ENCODE peak calls at places on chromosomes 5 and 9, in ten cellular contexts. One of them, this sample, is unnamed.

GRCh38 chr5:155728146-155728856 is 598.7 kb upstream of the SGCD start:
- DNase-seq in CD4-positive, alpha-beta memory T cell: no peak
- DNase-seq in lower lobe of right lung: peak; percentile 54
- DNase-seq in CD8-positive, alpha-beta memory T cell: peak; percentile 62
- DNase-seq in K562: no peak
- DNase-seq in dorsolateral prefrontal cortex: peak; percentile 69
- DNase-seq in OCI-LY7: no peak
- DNase-seq in skeletal muscle cell: peak; percentile 4
- DNase-seq in WERI-Rb-1: peak; percentile 86
- DNase-seq in fibroblast of villous mesenchyme: peak; percentile 2
- DNase-seq in this sample: peak; percentile 26

GRCh38 chr5:95543017-95543705 is 11.6 kb downstream of the SKIC3 start:
- DNase-seq in CD8-positive, alpha-beta memory T cell: no peak
- DNase-seq in OCI-LY7: no peak
- DNase-seq in fibroblast of villous mesenchyme: peak; percentile 14
- DNase-seq in dorsolateral prefrontal cortex: no peak
- DNase-seq in skeletal muscle cell: no peak
- DNase-seq in K562: peak; percentile 35
- DNase-seq in WERI-Rb-1: no peak
- DNase-seq in CD4-positive, alpha-beta memory T cell: no peak
- DNase-seq in lower lobe of right lung: no peak
- DNase-seq in this sample: no peak

GRCh38 chr9:26744362-26744965 is 148.1 kb downstream of the CAAP1 start:
- DNase-seq in CD8-positive, alpha-beta memory T cell: no peak
- DNase-seq in WERI-Rb-1: no peak
- DNase-seq in lower lobe of right lung: no peak
- DNase-seq in OCI-LY7: peak; percentile 45
- DNase-seq in dorsolateral prefrontal cortex: no peak
- DNase-seq in skeletal muscle cell: no peak
- DNase-seq in K562: peak; percentile 7
- DNase-seq in CD4-positive, alpha-beta memory T cell: peak; percentile 5
- DNase-seq in fibroblast of villous mesenchyme: peak; percentile 51
- DNase-seq in this sample: peak; percentile 61

GRCh38 chr9:100587375-100587774 is 9.5 kb downstream of the CAVIN4 start:
- DNase-seq in CD4-positive, alpha-beta memory T cell: no peak
- DNase-seq in OCI-LY7: no peak
- DNase-seq in CD8-positive, alpha-beta memory T cell: no peak
- DNase-seq in skeletal muscle cell: no peak
- DNase-seq in WERI-Rb-1: no peak
- DNase-seq in fibroblast of villous mesenchyme: no peak
- DNase-seq in dorsolateral prefrontal cortex: no peak
- DNase-seq in K562: no peak
- DNase-seq in lower lobe of right lung: no peak
- DNase-seq in this sample: peak; percentile 57

GRCh38 chr9:19555214-19555613 is 146.4 kb downstream of the ACER2 start:
- DNase-seq in skeletal muscle cell: no peak
- DNase-seq in dorsolateral prefrontal cortex: no peak
- DNase-seq in lower lobe of right lung: no peak
- DNase-seq in WERI-Rb-1: no peak
- DNase-seq in CD4-positive, alpha-beta memory T cell: no peak
- DNase-seq in CD8-positive, alpha-beta memory T cell: no peak
- DNase-seq in fibroblast of villous mesenchyme: no peak
- DNase-seq in K562: no peak
- DNase-seq in OCI-LY7: no peak
- DNase-seq in this sample: no peak

GRCh38 chr9:137948642-137949041 is 71.1 kb downstream of the CACNA1B start:
- DNase-seq in dorsolateral prefrontal cortex: no peak
- DNase-seq in lower lobe of right lung: no peak
- DNase-seq in fibroblast of villous mesenchyme: no peak
- DNase-seq in CD8-positive, alpha-beta memory T cell: no peak
- DNase-seq in CD4-positive, alpha-beta memory T cell: no peak
- DNase-seq in WERI-Rb-1: no peak
- DNase-seq in OCI-LY7: no peak
- DNase-seq in skeletal muscle cell: no peak
- DNase-seq in K562: no peak
- DNase-seq in this sample: no peak

GRCh38 chr5:76960004-76960625 is 7.3 kb downstream of the CRHBP start:
- DNase-seq in CD8-positive, alpha-beta memory T cell: no peak
- DNase-seq in dorsolateral prefrontal cortex: no peak
- DNase-seq in lower lobe of right lung: no peak
- DNase-seq in K562: no peak
- DNase-seq in OCI-LY7: no peak
- DNase-seq in CD4-positive, alpha-beta memory T cell: no peak
- DNase-seq in WERI-Rb-1: no peak
- DNase-seq in fibroblast of villous mesenchyme: no peak
- DNase-seq in skeletal muscle cell: peak; percentile 19
- DNase-seq in this sample: no peak

GRCh38 chr5:111394580-111394979 is 117.8 kb downstream of the STARD4 start:
- DNase-seq in skeletal muscle cell: peak; percentile 53
- DNase-seq in OCI-LY7: no peak
- DNase-seq in CD4-positive, alpha-beta memory T cell: no peak
- DNase-seq in lower lobe of right lung: no peak
- DNase-seq in fibroblast of villous mesenchyme: peak; percentile 60
- DNase-seq in CD8-positive, alpha-beta memory T cell: no peak
- DNase-seq in WERI-Rb-1: no peak
- DNase-seq in dorsolateral prefrontal cortex: no peak
- DNase-seq in K562: no peak
- DNase-seq in this sample: peak; percentile 75

GRCh38 chr5:158414333-158414762 is 555.4 kb upstream of the CLINT1 start:
- DNase-seq in WERI-Rb-1: no peak
- DNase-seq in lower lobe of right lung: no peak
- DNase-seq in OCI-LY7: no peak
- DNase-seq in dorsolateral prefrontal cortex: no peak
- DNase-seq in fibroblast of villous mesenchyme: no peak
- DNase-seq in K562: no peak
- DNase-seq in CD4-positive, alpha-beta memory T cell: no peak
- DNase-seq in CD8-positive, alpha-beta memory T cell: no peak
- DNase-seq in skeletal muscle cell: no peak
- DNase-seq in this sample: peak; percentile 3

GRCh38 chr5:34735436-34736426 is 79.6 kb downstream of the RAI14 start:
- DNase-seq in WERI-Rb-1: no peak
- DNase-seq in lower lobe of right lung: no peak
- DNase-seq in CD8-positive, alpha-beta memory T cell: no peak
- DNase-seq in K562: no peak
- DNase-seq in CD4-positive, alpha-beta memory T cell: no peak
- DNase-seq in OCI-LY7: no peak
- DNase-seq in skeletal muscle cell: peak; percentile 61
- DNase-seq in fibroblast of villous mesenchyme: peak; percentile 90
- DNase-seq in dorsolateral prefrontal cortex: no peak
- DNase-seq in this sample: peak; percentile 90

GRCh38 chr5:169050146-169050571 is 250.8 kb downstream of the SLIT3 start:
- DNase-seq in WERI-Rb-1: no peak
- DNase-seq in CD4-positive, alpha-beta memory T cell: no peak
- DNase-seq in fibroblast of villous mesenchyme: no peak
- DNase-seq in dorsolateral prefrontal cortex: no peak
- DNase-seq in lower lobe of right lung: no peak
- DNase-seq in CD8-positive, alpha-beta memory T cell: no peak
- DNase-seq in K562: no peak
- DNase-seq in skeletal muscle cell: no peak
- DNase-seq in OCI-LY7: no peak
- DNase-seq in this sample: peak; percentile 38

GRCh38 chr9:86487222-86487841 is 133.1 kb upstream of the TUT7 start:
- DNase-seq in dorsolateral prefrontal cortex: no peak
- DNase-seq in WERI-Rb-1: no peak
- DNase-seq in CD8-positive, alpha-beta memory T cell: no peak
- DNase-seq in skeletal muscle cell: peak; percentile 23
- DNase-seq in OCI-LY7: peak; percentile 43
- DNase-seq in K562: peak; percentile 27
- DNase-seq in CD4-positive, alpha-beta memory T cell: no peak
- DNase-seq in lower lobe of right lung: no peak
- DNase-seq in fibroblast of villous mesenchyme: peak; percentile 72
- DNase-seq in this sample: peak; percentile 87

GRCh38 chr9:91361294-91362201 is at the start of gene AUH:
- DNase-seq in lower lobe of right lung: peak; percentile 91
- DNase-seq in skeletal muscle cell: no peak
- DNase-seq in K562: peak; percentile 91
- DNase-seq in dorsolateral prefrontal cortex: peak; percentile 96
- DNase-seq in fibroblast of villous mesenchyme: peak; percentile 71
- DNase-seq in OCI-LY7: peak; percentile 89
- DNase-seq in CD8-positive, alpha-beta memory T cell: peak; percentile 89
- DNase-seq in CD4-positive, alpha-beta memory T cell: peak; percentile 87
- DNase-seq in WERI-Rb-1: peak; percentile 82
- DNase-seq in this sample: peak; percentile 83

GRCh38 chr9:91359734-91360470 is 1.8 kb downstream of the AUH start:
- DNase-seq in WERI-Rb-1: no peak
- DNase-seq in OCI-LY7: no peak
- DNase-seq in CD8-positive, alpha-beta memory T cell: no peak
- DNase-seq in fibroblast of villous mesenchyme: no peak
- DNase-seq in lower lobe of right lung: no peak
- DNase-seq in dorsolateral prefrontal cortex: no peak
- DNase-seq in skeletal muscle cell: no peak
- DNase-seq in K562: peak; percentile 19
- DNase-seq in CD4-positive, alpha-beta memory T cell: no peak
- DNase-seq in this sample: no peak

GRCh38 chr9:91360551-91361293 is 996 bp downstream of the AUH start:
- DNase-seq in skeletal muscle cell: no peak
- DNase-seq in dorsolateral prefrontal cortex: no peak
- DNase-seq in OCI-LY7: peak; percentile 27
- DNase-seq in CD4-positive, alpha-beta memory T cell: no peak
- DNase-seq in CD8-positive, alpha-beta memory T cell: no peak
- DNase-seq in K562: peak; percentile 6
- DNase-seq in WERI-Rb-1: no peak
- DNase-seq in fibroblast of villous mesenchyme: no peak
- DNase-seq in lower lobe of right lung: no peak
- DNase-seq in this sample: no peak

GRCh38 chr9:91362212-91362611 is 494 bp upstream of the AUH start:
- DNase-seq in K562: no peak
- DNase-seq in WERI-Rb-1: no peak
- DNase-seq in CD8-positive, alpha-beta memory T cell: no peak
- DNase-seq in CD4-positive, alpha-beta memory T cell: no peak
- DNase-seq in skeletal muscle cell: no peak
- DNase-seq in lower lobe of right lung: no peak
- DNase-seq in OCI-LY7: no peak
- DNase-seq in fibroblast of villous mesenchyme: no peak
- DNase-seq in dorsolateral prefrontal cortex: no peak
- DNase-seq in this sample: no peak

GRCh38 chr9:91359083-91359482 is 2.6 kb downstream of the AUH start:
- DNase-seq in CD4-positive, alpha-beta memory T cell: no peak
- DNase-seq in fibroblast of villous mesenchyme: no peak
- DNase-seq in dorsolateral prefrontal cortex: no peak
- DNase-seq in OCI-LY7: no peak
- DNase-seq in skeletal muscle cell: no peak
- DNase-seq in K562: no peak
- DNase-seq in WERI-Rb-1: no peak
- DNase-seq in CD8-positive, alpha-beta memory T cell: no peak
- DNase-seq in lower lobe of right lung: no peak
- DNase-seq in this sample: no peak
- H3K4me3 ChIP-seq in CD4-positive, alpha-beta memory T cell: no peak overlapping the region
- H3K4me3 ChIP-seq in fibroblast of villous mesenchyme: no peak overlapping the region
- H3K4me3 ChIP-seq in dorsolateral prefrontal cortex: no peak overlapping the region
- H3K4me3 ChIP-seq in OCI-LY7: no peak overlapping the region
- H3K4me3 ChIP-seq in skeletal muscle cell: no peak overlapping the region
- H3K4me3 ChIP-seq in K562: no peak overlapping the region
- H3K4me3 ChIP-seq in WERI-Rb-1: no peak overlapping the region
- H3K4me3 ChIP-seq in CD8-positive, alpha-beta memory T cell: no peak overlapping the region
- H3K4me3 ChIP-seq in lower lobe of right lung: no peak overlapping the region
- H3K4me3 ChIP-seq in this sample: no peak overlapping the region

DNA sequence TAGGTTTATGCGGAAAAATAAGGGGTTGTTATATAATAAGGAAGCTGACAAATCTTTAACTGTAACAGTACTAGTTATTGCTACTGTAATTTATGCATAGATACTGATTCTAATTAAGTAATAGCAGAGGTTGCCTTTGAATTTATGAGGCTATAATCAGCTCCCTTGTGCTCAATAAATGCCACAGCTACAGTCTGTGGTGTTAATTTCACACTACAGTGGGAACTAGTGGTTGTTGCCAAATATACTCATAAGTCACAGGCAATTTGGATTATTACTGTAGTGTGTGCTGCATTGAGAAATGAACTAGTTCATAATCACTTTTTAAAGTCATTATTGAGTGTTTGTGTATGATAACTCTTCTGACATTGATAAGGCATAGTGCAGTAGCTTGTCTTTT is 291.2 kb upstream of the PCSK5 start:
- DNase-seq in lower lobe of right lung: no peak
- DNase-seq in CD4-positive, alpha-beta memory T cell: no peak
- DNase-seq in WERI-Rb-1: no peak
- DNase-seq in CD8-positive, alpha-beta memory T cell: no peak
- DNase-seq in dorsolateral prefrontal cortex: no peak
- DNase-seq in skeletal muscle cell: no peak
- DNase-seq in fibroblast of villous mesenchyme: no peak
- DNase-seq in K562: no peak
- DNase-seq in OCI-LY7: no peak
- DNase-seq in this sample: no peak
- H3K4me3 ChIP-seq in lower lobe of right lung: no peak overlapping the region
- H3K4me3 ChIP-seq in CD4-positive, alpha-beta memory T cell: no peak overlapping the region
- H3K4me3 ChIP-seq in WERI-Rb-1: no peak overlapping the region
- H3K4me3 ChIP-seq in CD8-positive, alpha-beta memory T cell: no peak overlapping the region
- H3K4me3 ChIP-seq in dorsolateral prefrontal cortex: no peak overlapping the region
- H3K4me3 ChIP-seq in skeletal muscle cell: no peak overlapping the region
- H3K4me3 ChIP-seq in fibroblast of villous mesenchyme: no peak overlapping the region
- H3K4me3 ChIP-seq in K562: no peak overlapping the region
- H3K4me3 ChIP-seq in OCI-LY7: no peak overlapping the region
- H3K4me3 ChIP-seq in this sample: no peak overlapping the region

GRCh38 chr9:127741831-127742434 is 6.8 kb upstream of the TOR2A start:
- DNase-seq in CD8-positive, alpha-beta memory T cell: no peak
- DNase-seq in CD4-positive, alpha-beta memory T cell: no peak
- DNase-seq in skeletal muscle cell: no peak
- DNase-seq in OCI-LY7: no peak
- DNase-seq in lower lobe of right lung: peak; percentile 90
- DNase-seq in fibroblast of villous mesenchyme: no peak
- DNase-seq in K562: peak; percentile 92
- DNase-seq in WERI-Rb-1: peak; percentile 55
- DNase-seq in dorsolateral prefrontal cortex: peak; percentile 84
- DNase-seq in this sample: no peak
- H3K4me3 ChIP-seq in CD8-positive, alpha-beta memory T cell: no peak overlapping the region
- H3K4me3 ChIP-seq in CD4-positive, alpha-beta memory T cell: no peak overlapping the region
- H3K4me3 ChIP-seq in skeletal muscle cell: peak overlapping the region; percentile 30
- H3K4me3 ChIP-seq in OCI-LY7: no peak overlapping the region
- H3K4me3 ChIP-seq in lower lobe of right lung: peak overlapping the region; percentile 39
- H3K4me3 ChIP-seq in fibroblast of villous mesenchyme: no peak overlapping the region
- H3K4me3 ChIP-seq in K562: peak overlapping the region; percentile 37
- H3K4me3 ChIP-seq in WERI-Rb-1: no peak overlapping the region
- H3K4me3 ChIP-seq in dorsolateral prefrontal cortex: peak overlapping the region; percentile 9
- H3K4me3 ChIP-seq in this sample: no peak overlapping the region

DNA sequence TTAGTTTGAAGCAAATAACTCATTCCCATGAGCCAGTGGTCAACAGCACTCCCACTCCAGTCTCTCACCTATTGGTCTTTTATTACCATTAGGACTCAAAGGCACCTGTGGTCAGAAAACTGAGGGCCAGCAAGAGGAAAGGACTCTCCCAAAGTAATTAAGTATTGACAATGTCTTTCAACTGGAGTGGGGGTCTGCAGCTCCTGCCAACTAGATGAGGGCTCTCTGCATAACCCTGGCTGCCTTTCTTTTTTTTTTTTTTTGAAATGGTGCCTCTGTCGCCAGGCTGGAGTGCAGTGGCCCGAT is 577 bp upstream of the CDK5RAP2 start:
- DNase-seq in fibroblast of villous mesenchyme: no peak
- DNase-seq in skeletal muscle cell: no peak
- DNase-seq in CD4-positive, alpha-beta memory T cell: no peak
- DNase-seq in CD8-positive, alpha-beta memory T cell: no peak
- DNase-seq in dorsolateral prefrontal cortex: no peak
- DNase-seq in WERI-Rb-1: no peak
- DNase-seq in lower lobe of right lung: no peak
- DNase-seq in OCI-LY7: no peak
- DNase-seq in K562: no peak
- DNase-seq in this sample: no peak
- H3K4me3 ChIP-seq in fibroblast of villous mesenchyme: no peak overlapping the region
- H3K4me3 ChIP-seq in skeletal muscle cell: no peak overlapping the region
- H3K4me3 ChIP-seq in CD4-positive, alpha-beta memory T cell: peak overlapping the region; percentile 97
- H3K4me3 ChIP-seq in CD8-positive, alpha-beta memory T cell: peak overlapping the region; percentile 59
- H3K4me3 ChIP-seq in dorsolateral prefrontal cortex: peak overlapping the region; percentile 75
- H3K4me3 ChIP-seq in WERI-Rb-1: peak overlapping the region; percentile 18
- H3K4me3 ChIP-seq in lower lobe of right lung: peak overlapping the region; percentile 69
- H3K4me3 ChIP-seq in OCI-LY7: peak overlapping the region; percentile 98
- H3K4me3 ChIP-seq in K562: no peak overlapping the region
- H3K4me3 ChIP-seq in this sample: peak overlapping the region; percentile 14

GRCh38 chr5:474826-475661 is 32.1 kb downstream of the EXOC3 start:
- DNase-seq in K562: no peak
- DNase-seq in dorsolateral prefrontal cortex: no peak
- DNase-seq in skeletal muscle cell: no peak
- DNase-seq in lower lobe of right lung: peak; percentile 50
- DNase-seq in CD8-positive, alpha-beta memory T cell: peak; percentile 53
- DNase-seq in WERI-Rb-1: peak; percentile 46
- DNase-seq in OCI-LY7: no peak
- DNase-seq in CD4-positive, alpha-beta memory T cell: no peak
- DNase-seq in fibroblast of villous mesenchyme: no peak
- DNase-seq in this sample: no peak
- H3K4me3 ChIP-seq in K562: no peak overlapping the region
- H3K4me3 ChIP-seq in dorsolateral prefrontal cortex: peak overlapping the region; percentile 50
- H3K4me3 ChIP-seq in skeletal muscle cell: peak overlapping the region; percentile 38
- H3K4me3 ChIP-seq in lower lobe of right lung: peak overlapping the region; percentile 43
- H3K4me3 ChIP-seq in CD8-positive, alpha-beta memory T cell: no peak overlapping the region
- H3K4me3 ChIP-seq in WERI-Rb-1: peak overlapping the region; percentile 69
- H3K4me3 ChIP-seq in OCI-LY7: no peak overlapping the region
- H3K4me3 ChIP-seq in CD4-positive, alpha-beta memory T cell: peak overlapping the region; percentile 24
- H3K4me3 ChIP-seq in fibroblast of villous mesenchyme: peak overlapping the region; percentile 10
- H3K4me3 ChIP-seq in this sample: peak overlapping the region; percentile 21